ENCODE peak calls at places on chromosome 20, in seven cellular contexts. K is COR-L47, J is HCT116, H is natural killer cell, S is T-helper 2 cell, I is smooth muscle cell of the brain vasculature, L is ELF-1. M is an unnamed sample.

GRCh38 chr20:1396264-1396663 is 3.4 kb upstream of the FKBP1A start:
- DNase-seq in K (no peak), J (no peak), H (no peak), S (no peak), I (no peak), L (no peak), M (no peak)

GRCh38 chr20:364905-365794 is 15.4 kb upstream of the TRIB3 start:
- DNase-seq in K (no peak), J (peak), H (no peak), S (no peak), I (no peak), L (peak), M (peak)

GRCh38 chr20:52978851-52979250 is 6.7 kb downstream of the TSHZ2 start:
- DNase-seq in K (no peak), J (no peak), H (no peak), S (no peak), I (no peak), L (no peak), M (no peak)

GRCh38 chr20:58070664-58071499 is 157.6 kb downstream of the ANKRD60 start:
- DNase-seq in K (no peak), J (no peak), H (no peak), S (no peak), I (no peak), L (no peak), M (no peak)

GRCh38 chr20:53805895-53806384 is 212.3 kb upstream of the ZNF217 start:
- DNase-seq in K (no peak), J (no peak), H (no peak), S (no peak), I (no peak), L (no peak), M (peak)

GRCh38 chr20:37938181-37938775 is 35.4 kb downstream of the VSTM2L start:
- DNase-seq in K (no peak), J (no peak), H (no peak), S (no peak), I (no peak), L (no peak), M (no peak)

GRCh38 chr20:13158339-13158738 is 62.7 kb upstream of the ISM1 start:
- DNase-seq in K (no peak), J (no peak), H (no peak), S (no peak), I (no peak), L (no peak), M (no peak)

GRCh38 chr20:8246153-8246552 is 114.1 kb downstream of the PLCB1 start:
- DNase-seq in K (no peak), J (no peak), H (no peak), S (no peak), I (peak), L (no peak), M (no peak)

GRCh38 chr20:62752671-62753501 is 43.4 kb upstream of the MRGBP start:
- DNase-seq in K (no peak), J (no peak), H (no peak), S (no peak), I (no peak), L (no peak), M (no peak)

GRCh38 chr20:48725589-48725991 is 102.2 kb downstream of the PREX1 start:
- DNase-seq in K (no peak), J (peak), H (no peak), S (no peak), I (no peak), L (no peak), M (no peak)

GRCh38 chr20:47931002-47931401 is 145.7 kb upstream of the SULF2 start:
- DNase-seq in K (no peak), J (no peak), H (no peak), S (no peak), I (no peak), L (no peak), M (no peak)

GRCh38 chr20:57301026-57301425 is 28.6 kb upstream of the SPO11 start:
- DNase-seq in K (no peak), J (no peak), H (no peak), S (no peak), I (no peak), L (no peak), M (no peak)

GRCh38 chr20:50646483-50646996 is 44.8 kb downstream of the RIPOR3 start:
- DNase-seq in K (no peak), J (no peak), H (no peak), S (no peak), I (no peak), L (peak), M (peak)

GRCh38 chr20:34791289-34792020 is 34.0 kb downstream of the NCOA6 start:
- DNase-seq in K (no peak), J (no peak), H (no peak), S (no peak), I (peak), L (no peak), M (peak)

GRCh38 chr20:1034420-1034799 is 32.3 kb upstream of the RSPO4 start:
- DNase-seq in K (no peak), J (no peak), H (no peak), S (no peak), I (no peak), L (no peak), M (no peak)

GRCh38 chr20:38116409-38117165 is 48.5 kb downstream of the TGM2 start:
- DNase-seq in K (no peak), J (no peak), H (no peak), S (no peak), I (no peak), L (no peak), M (no peak)

GRCh38 chr20:11676618-11677289 is 240.9 kb upstream of the BTBD3 start:
- DNase-seq in K (peak), J (peak), H (no peak), S (no peak), I (peak), L (peak), M (peak)

GRCh38 chr20:38298768-38299288 is 5.1 kb upstream of the BPI start:
- DNase-seq in K (no peak), J (no peak), H (no peak), S (no peak), I (no peak), L (peak), M (no peak)

GRCh38 chr20:822651-823325 is 10.7 kb upstream of the FAM110A start:
- DNase-seq in K (no peak), J (no peak), H (no peak), S (no peak), I (no peak), L (no peak), M (no peak)

GRCh38 chr20:25353754-25354705 is 36.6 kb downstream of the ABHD12 start:
- DNase-seq in K (no peak), J (no peak), H (no peak), S (no peak), I (no peak), L (no peak), M (peak)

GRCh38 chr20:9311132-9311531 is 203.3 kb upstream of the LAMP5 start:
- DNase-seq in K (no peak), J (no peak), H (no peak), S (no peak), I (no peak), L (no peak), M (no peak)

GRCh38 chr20:58403272-58403671 is 14.2 kb downstream of the VAPB start:
- DNase-seq in K (no peak), J (no peak), H (no peak), S (no peak), I (no peak), L (no peak), M (no peak)

GRCh38 chr20:39623584-39624234 is 661.6 kb downstream of the DHX35 start:
- DNase-seq in K (no peak), J (no peak), H (no peak), S (no peak), I (no peak), L (peak), M (no peak)

GRCh38 chr20:63132715-63133471 is 83.0 kb downstream of the YTHDF1 start:
- DNase-seq in K (no peak), J (no peak), H (no peak), S (no peak), I (no peak), L (no peak), M (no peak)

GRCh38 chr20:17460119-17460518 is 71.1 kb downstream of the BFSP1 start:
- DNase-seq in K (no peak), J (no peak), H (no peak), S (no peak), I (no peak), L (no peak), M (no peak)

GRCh38 chr20:4832469-4832868 is 110.8 kb downstream of the PRND start:
- DNase-seq in K (no peak), J (no peak), H (no peak), S (no peak), I (no peak), L (no peak), M (no peak)

GRCh38 chr20:17507032-17507431 is 24.1 kb downstream of the BFSP1 start:
- DNase-seq in K (no peak), J (no peak), H (no peak), S (no peak), I (no peak), L (no peak), M (no peak)

GRCh38 chr20:29119141-29119540 is 2138.3 kb upstream of the DEFB115 start:
- DNase-seq in K (no peak), J (no peak), H (no peak), S (no peak), I (no peak), L (no peak), M (no peak)

GRCh38 chr20:34815636-34816035 is 9.8 kb downstream of the NCOA6 start:
- DNase-seq in K (no peak), J (no peak), H (no peak), S (no peak), I (no peak), L (no peak), M (no peak)

GRCh38 chr20:11174861-11175260 is 501.1 kb upstream of the JAG1 start:
- DNase-seq in K (no peak), J (no peak), H (no peak), S (no peak), I (no peak), L (no peak), M (no peak)

GRCh38 chr20:43870484-43870883 is 44.2 kb upstream of the TOX2 start:
- DNase-seq in K (no peak), J (no peak), H (no peak), S (no peak), I (no peak), L (no peak), M (no peak)

GRCh38 chr20:46312075-46312944 is 4.0 kb upstream of the CDH22 start:
- DNase-seq in K (no peak), J (no peak), H (no peak), S (no peak), I (no peak), L (peak), M (no peak)

GRCh38 chr20:38229376-38230252 is 30.9 kb downstream of the KIAA1755 start:
- DNase-seq in K (no peak), J (no peak), H (no peak), S (no peak), I (no peak), L (peak), M (no peak)

M was measured in PC-9.